ENCODE peak calls at places on chromosomes 13 and 19, in eight cellular contexts. N is K562, Y is SK-N-SH, Z is upper lobe of left lung, X is transverse colon, C is H1, G is sigmoid colon, E is suprapubic skin. J is an unnamed sample.

GRCh38 chr13:76815344-76815743 is 70.9 kb downstream of the KCTD12 start:
- DNase-seq in Y (no peak), N (no peak), X (no peak), G (no peak), Z (no peak), E (no peak), C (no peak), J (no peak)

GRCh38 chr19:47049307-47049700 is 880 bp upstream of the TMEM160 start:
- DNase-seq in N (no peak), E (no peak), C (no peak), Z (no peak), G (no peak), X (no peak), Y (no peak), J (no peak)

GRCh38 chr13:43405457-43405856 is 381.3 kb downstream of the ENOX1 start:
- DNase-seq in N (no peak), Z (no peak), E (no peak), G (no peak), X (no peak), C (no peak), Y (no peak), J (no peak)

GRCh38 chr13:99660101-99660500 is 158.8 kb downstream of the TM9SF2 start:
- DNase-seq in Z (no peak), X (no peak), Y (no peak), C (no peak), G (no peak), N (no peak), E (no peak), J (peak; percentile 21)

GRCh38 chr19:52248256-52248655 is 21.1 kb upstream of the ZNF766 start:
- DNase-seq in E (no peak), Z (no peak), C (no peak), N (peak; percentile 56), X (peak; percentile 66), G (no peak), Y (peak; percentile 34), J (no peak)

GRCh38 chr13:41222259-41222852 is 28.0 kb upstream of the KBTBD7 start:
- DNase-seq in E (no peak), X (peak; percentile 44), Y (peak; percentile 62), G (no peak), Z (no peak), C (no peak), N (peak; percentile 58), J (no peak)

GRCh38 chr19:51372021-51372648 is 319 bp downstream of the NKG7 start:
- DNase-seq in G (no peak), Y (no peak), X (no peak), N (no peak), Z (no peak), C (no peak), E (no peak), J (no peak)

GRCh38 chr13:40456397-40456958 is 210.0 kb downstream of the FOXO1 start:
- DNase-seq in X (no peak), E (no peak), N (no peak), Y (no peak), C (no peak), G (no peak), Z (no peak), J (no peak)

GRCh38 chr13:76656056-76656455 is 230.1 kb downstream of the KCTD12 start:
- DNase-seq in C (no peak), E (no peak), G (no peak), N (no peak), Z (no peak), X (no peak), Y (no peak), J (no peak)

GRCh38 chr13:101700598-101700997 is 248.1 kb downstream of the ITGBL1 start:
- DNase-seq in C (no peak), Y (no peak), Z (no peak), X (no peak), E (no peak), N (no peak), G (no peak), J (no peak)

GRCh38 chr19:17209126-17210036 is 5.8 kb upstream of the USE1 start:
- DNase-seq in X (peak; percentile 69), G (no peak), Z (no peak), N (peak; percentile 97), C (peak; percentile 97), Y (peak; percentile 95), E (no peak), J (no peak)

GRCh38 chr19:43777163-43777700 is 3.5 kb downstream of the KCNN4 start:
- DNase-seq in E (no peak), X (no peak), N (peak; percentile 78), C (no peak), G (no peak), Z (no peak), Y (peak; percentile 69), J (no peak)
- TF ChIP-seq EP300 in E (no peak), X (no peak), N (peak; percentile 31), C (no peak), G (no peak), Z (no peak), Y (peak; percentile 46), J (no peak)

GRCh38 chr13:110455941-110456340 is 105.6 kb downstream of the RAB20 start:
- DNase-seq in Y (peak; percentile 91), Z (no peak), C (peak; percentile 79), G (peak; percentile 92), N (peak; percentile 88), E (no peak), X (peak; percentile 83), J (no peak)
- TF ChIP-seq POLR2AphosphoS5 in Y (no peak), Z (no peak), C (no peak), G (no peak), N (no peak), E (no peak), X (no peak), J (peak; percentile 50)

DNA sequence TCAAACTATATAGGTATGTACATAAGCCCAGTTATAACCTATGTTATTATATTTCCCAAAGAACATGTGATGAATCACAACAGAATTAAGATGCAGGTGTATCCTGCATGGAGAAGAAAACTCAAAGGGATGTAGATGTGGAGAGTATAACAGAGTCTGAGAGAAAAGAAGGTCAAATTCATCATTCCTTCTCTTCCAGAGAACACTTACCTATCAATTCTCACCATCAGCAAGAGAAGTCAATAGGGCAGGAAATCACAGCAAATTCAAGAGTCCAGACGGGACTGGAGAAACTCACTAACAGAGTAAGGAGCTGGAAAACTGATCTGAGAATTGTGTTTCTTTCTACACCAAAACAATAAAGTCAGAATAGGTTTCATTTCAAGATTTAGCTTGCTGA is 28.4 kb downstream of the DIAPH3 start:
- DNase-seq in Y (no peak), X (no peak), E (no peak), G (no peak), N (no peak), Z (no peak), C (no peak), J (no peak)
- TF ChIP-seq CTCF in Y (no peak), X (no peak), E (no peak), G (no peak), N (no peak), Z (no peak), C (no peak), J (no peak)

GRCh38 chr19:8682931-8683330 is 15.7 kb downstream of the ACTL9 start:
- DNase-seq in C (no peak), G (no peak), Y (no peak), Z (no peak), X (no peak), E (no peak), N (no peak), J (no peak)

GRCh38 chr19:8688930-8689329 is 9.7 kb downstream of the ACTL9 start:
- DNase-seq in N (peak; percentile 40), C (no peak), Z (no peak), G (no peak), Y (no peak), E (no peak), X (no peak), J (no peak)

GRCh38 chr19:8682472-8682871 is 16.1 kb downstream of the ACTL9 start:
- DNase-seq in N (no peak), Z (no peak), E (no peak), G (no peak), C (no peak), X (no peak), Y (no peak), J (no peak)

GRCh38 chr19:8684001-8684902 is 14.3 kb downstream of the ACTL9 start:
- DNase-seq in X (no peak), E (no peak), N (no peak), Z (no peak), G (no peak), C (no peak), Y (no peak), J (no peak)

DNA sequence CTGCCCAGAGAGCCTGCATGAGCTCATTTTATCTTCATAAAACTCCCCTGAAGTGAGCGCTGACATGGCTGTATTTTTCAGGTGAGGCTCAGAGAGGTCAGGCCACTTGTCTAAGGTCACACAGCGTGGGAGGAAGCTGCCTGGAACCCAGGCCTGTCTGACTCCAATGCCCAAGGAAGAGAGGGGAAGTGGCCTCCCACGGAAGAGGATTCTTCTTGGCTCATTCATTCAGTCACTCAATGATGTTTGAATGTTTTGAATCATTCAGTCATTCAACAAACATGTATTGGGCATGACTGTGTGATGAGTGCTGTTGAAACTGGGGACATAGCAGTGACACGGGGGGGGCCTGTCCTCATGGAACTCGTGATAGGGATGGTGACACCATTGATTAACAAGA is 12.0 kb downstream of the ACTL9 start:
- DNase-seq in G (no peak), E (no peak), X (no peak), N (no peak), Y (no peak), Z (no peak), C (no peak), J (no peak)
- TF ChIP-seq EP300 in G (no peak), E (no peak), X (no peak), N (no peak), Y (no peak), Z (no peak), C (no peak), J (no peak)

DNA sequence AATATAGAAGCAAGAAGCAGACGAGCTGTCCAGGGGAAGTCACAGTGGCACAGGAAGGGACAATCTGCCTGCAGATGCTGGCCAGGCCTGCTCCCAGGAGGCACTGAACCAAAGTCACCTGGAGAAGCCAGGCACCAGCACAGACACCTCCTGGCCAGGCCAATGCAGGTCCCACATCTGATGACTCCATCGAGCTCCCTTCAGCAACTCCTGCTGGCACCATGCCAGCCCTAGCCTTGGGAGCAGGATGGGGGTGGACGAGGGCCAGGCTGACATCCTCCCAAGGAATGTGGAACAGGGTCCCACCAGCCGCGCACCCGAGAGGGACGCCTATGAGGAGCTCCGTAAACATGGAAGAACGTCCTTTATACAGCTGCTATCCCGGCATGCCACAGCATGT is 22.4 kb upstream of the ISYNA1 start:
- DNase-seq in C (no peak), E (no peak), G (peak; percentile 94), Z (no peak), N (no peak), Y (no peak), X (peak; percentile 66), J (peak; percentile 94)
- TF ChIP-seq POLR2AphosphoS5 in C (no peak), E (no peak), G (no peak), Z (no peak), N (no peak), Y (no peak), X (peak; percentile 16), J (peak; percentile 16)

DNA sequence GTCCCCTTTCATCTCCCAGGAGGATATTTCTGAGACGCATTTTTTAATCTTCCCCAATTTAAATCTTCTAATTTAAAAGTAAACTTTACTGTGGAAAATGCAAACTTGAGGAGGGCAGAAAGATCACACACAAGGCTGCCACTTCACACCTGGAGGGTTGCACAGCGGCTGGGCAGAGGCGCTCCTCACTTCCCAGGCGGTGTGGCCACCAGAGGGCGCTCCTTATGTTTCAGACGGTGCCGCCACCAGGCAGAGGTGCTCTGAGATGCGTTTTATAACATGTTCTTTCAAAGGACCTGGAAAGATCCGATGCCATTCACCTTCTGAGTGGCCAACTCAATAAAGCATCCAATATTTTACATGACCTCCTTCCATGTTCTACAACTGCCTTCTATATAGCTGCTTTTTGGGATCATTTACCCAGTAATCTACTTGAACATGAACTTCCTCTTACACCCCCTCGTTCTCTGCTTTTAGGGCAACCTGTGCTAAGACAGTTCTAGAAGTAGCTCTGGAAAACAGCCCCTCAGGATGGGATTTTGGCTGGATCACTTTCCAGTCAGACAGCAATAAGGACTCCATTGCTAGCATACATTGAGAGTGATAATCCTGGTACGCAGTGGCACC is 14.8 kb upstream of the MTUS2 start:
- DNase-seq in G (no peak), X (no peak), Y (peak; percentile 35), Z (no peak), E (no peak), C (no peak), N (peak; percentile 48), J (no peak)
- TF ChIP-seq CTCF in G (no peak), X (peak; percentile 32), Y (peak; percentile 56), Z (no peak), E (no peak), C (peak; percentile 79), N (peak; percentile 67), J (peak; percentile 40)

J was measured in esophagus muscularis mucosa.